ENCODE peak calls at places on chromosomes 16 and 17, in six cellular contexts. L, P, I, Y, K and N are unnamed samples.

GRCh38 chr16:89143201-89143741 is 28.3 kb upstream of the CDH15 start:
- DNase-seq in K (no peak), I (no peak), Y (no peak), L (no peak), P (no peak), N (no peak)

GRCh38 chr17:40422990-40423611 is 5.4 kb upstream of the TOP2A start:
- DNase-seq in K (peak; percentile 74), P (no peak), Y (no peak), I (no peak), L (no peak), N (no peak)

GRCh38 chr16:28326881-28327610 is 34.7 kb downstream of the SBK1 start:
- DNase-seq in Y (peak; percentile 76), P (peak; percentile 63), L (peak; percentile 86), K (peak; percentile 36), I (peak; percentile 52), N (no peak)

GRCh38 chr16:71350821-71351557 is 7.5 kb upstream of the CALB2 start:
- DNase-seq in Y (no peak), I (no peak), L (no peak), K (no peak), P (no peak), N (peak; percentile 60)

GRCh38 chr17:35155246-35155645 is 7.6 kb downstream of the UNC45B start:
- DNase-seq in L (no peak), Y (no peak), K (no peak), I (no peak), P (no peak), N (no peak)

GRCh38 chr16:70697601-70698170 is 11.8 kb upstream of the MTSS2 start:
- DNase-seq in Y (no peak), K (peak; percentile 31), I (no peak), P (no peak), L (no peak), N (no peak)

GRCh38 chr17:57377094-57377493 is 120.8 kb downstream of the MSI2 start:
- DNase-seq in L (no peak), K (no peak), Y (no peak), P (no peak), I (no peak), N (no peak)

GRCh38 chr17:20226814-20227482 is 217.8 kb downstream of the SPECC1 start:
- DNase-seq in L (peak; percentile 64), Y (peak; percentile 84), P (peak; percentile 88), I (peak; percentile 66), K (peak; percentile 75), N (no peak)

GRCh38 chr17:59558953-59559352 is 6.5 kb upstream of the DHX40 start:
- DNase-seq in P (peak; percentile 40), K (no peak), L (no peak), Y (no peak), I (no peak), N (no peak)

GRCh38 chr17:72575542-72576233 is 454.9 kb downstream of the SOX9 start:
- DNase-seq in K (no peak), I (no peak), P (no peak), L (no peak), Y (no peak), N (no peak)

GRCh38 chr17:71422968-71423367 is 697.9 kb upstream of the SOX9 start:
- DNase-seq in Y (no peak), L (no peak), P (no peak), K (no peak), I (no peak), N (no peak)

GRCh38 chr16:23088018-23088417 is 61.2 kb downstream of the USP31 start:
- DNase-seq in P (no peak), I (no peak), Y (no peak), L (no peak), K (no peak), N (no peak)

GRCh38 chr16:57178793-57179212 is 7.0 kb downstream of the PSME3IP1 start:
- DNase-seq in L (no peak), Y (no peak), P (no peak), K (no peak), I (no peak), N (no peak)

GRCh38 chr16:83215417-83216001 is 588.7 kb downstream of the CDH13 start:
- DNase-seq in P (peak; percentile 53), K (peak; percentile 48), Y (peak; percentile 66), I (peak; percentile 69), L (peak; percentile 31), N (no peak)

GRCh38 chr16:85834741-85835140 is 35.2 kb downstream of the COX4I1 start:
- DNase-seq in Y (no peak), I (no peak), P (no peak), K (no peak), L (no peak), N (no peak)

GRCh38 chr17:12665263-12666210 is at the start of gene MYOCD:
- DNase-seq in K (peak; percentile 46), L (peak; percentile 39), Y (no peak), I (no peak), P (peak; percentile 16), N (no peak)

GRCh38 chr17:69945698-69946185 is 129.3 kb upstream of the KCNJ16 start:
- DNase-seq in P (no peak), Y (no peak), I (no peak), L (no peak), K (no peak), N (no peak)

GRCh38 chr16:1960665-1961630 is 1.6 kb downstream of the NDUFB10 start:
- DNase-seq in K (peak; percentile 45), P (peak; percentile 50), I (peak; percentile 70), L (no peak), Y (no peak), N (no peak)

GRCh38 chr16:14193316-14193871 is 122.3 kb downstream of the MRTFB start:
- DNase-seq in L (peak; percentile 57), K (no peak), Y (peak; percentile 55), P (no peak), I (peak; percentile 74), N (no peak)

GRCh38 chr16:425082-425718 is at the start of gene RAB11FIP3:
- DNase-seq in I (peak; percentile 90), P (peak; percentile 81), Y (peak; percentile 92), L (peak; percentile 98), K (peak; percentile 39), N (no peak)

GRCh38 chr16:85573696-85574641 is 39.2 kb upstream of the GSE1 start:
- DNase-seq in K (no peak), Y (no peak), P (peak; percentile 90), I (no peak), L (no peak), N (no peak)

GRCh38 chr16:67593288-67593687 is 31.0 kb downstream of the CTCF start:
- DNase-seq in K (no peak), I (no peak), L (no peak), Y (no peak), P (no peak), N (no peak)

GRCh38 chr17:69947027-69947759 is 127.8 kb upstream of the KCNJ16 start:
- DNase-seq in L (no peak), I (no peak), K (peak; percentile 43), P (no peak), Y (no peak), N (no peak)

GRCh38 chr17:41329279-41329925 is 13.9 kb upstream of the KRTAP17-1 start:
- DNase-seq in I (peak; percentile 30), K (peak; percentile 48), P (peak; percentile 48), Y (peak; percentile 32), L (no peak), N (no peak)

GRCh38 chr17:43043306-43043705 is 18.3 kb downstream of the RND2 start:
- DNase-seq in I (no peak), Y (no peak), K (no peak), L (no peak), P (no peak), N (no peak)

GRCh38 chr16:75372236-75372856 is 61.0 kb downstream of the CFDP1 start:
- DNase-seq in L (no peak), Y (no peak), K (no peak), I (no peak), P (peak; percentile 62), N (no peak)

GRCh38 chr16:58487566-58488351 is 12.2 kb upstream of the NDRG4 start:
- DNase-seq in I (peak; percentile 80), K (peak; percentile 79), L (peak; percentile 90), P (peak; percentile 84), Y (peak; percentile 80), N (no peak)

GRCh38 chr16:48494742-48495141 is 109.5 kb upstream of the SIAH1 start:
- DNase-seq in I (no peak), L (peak; percentile 40), Y (no peak), K (no peak), P (no peak), N (no peak)

GRCh38 chr17:69828087-69828486 is 246.9 kb upstream of the KCNJ16 start:
- DNase-seq in Y (no peak), L (no peak), K (peak; percentile 31), P (peak; percentile 24), I (no peak), N (no peak)

GRCh38 chr17:17742133-17742621 is 60.9 kb downstream of the RAI1 start:
- DNase-seq in P (peak; percentile 59), L (no peak), K (no peak), Y (no peak), I (no peak), N (no peak)

GRCh38 chr16:62913924-62914323 is 877.7 kb upstream of the CDH8 start:
- DNase-seq in Y (no peak), I (no peak), P (no peak), L (no peak), K (no peak), N (no peak)

GRCh38 chr16:73154063-73154870 is 106.3 kb upstream of the ZFHX3 start:
- DNase-seq in K (no peak), L (no peak), I (no peak), P (peak; percentile 76), Y (no peak), N (no peak)

GRCh38 chr17:81064746-81065475 is 30.0 kb downstream of the BAIAP2 start:
- DNase-seq in I (no peak), P (peak; percentile 77), K (no peak), Y (no peak), L (no peak), N (no peak)

GRCh38 chr16:8767176-8767575 is 30.3 kb downstream of the TMEM186 start:
- DNase-seq in I (no peak), L (no peak), P (no peak), K (no peak), Y (no peak), N (no peak)

GRCh38 chr16:22161999-22162657 is at the start of gene SDR42E2:
- DNase-seq in Y (peak; percentile 32), I (no peak), L (peak; percentile 50), P (no peak), K (no peak), N (no peak)

GRCh38 chr17:82623707-82624106 is 24.5 kb downstream of the WDR45B start:
- DNase-seq in K (no peak), P (no peak), I (no peak), Y (no peak), L (no peak), N (no peak)

GRCh38 chr16:55622930-55623561 is 32.7 kb upstream of the SLC6A2 start:
- DNase-seq in L (no peak), K (peak; percentile 79), P (no peak), Y (no peak), I (no peak), N (no peak)

GRCh38 chr17:82087961-82088837 is 9.8 kb downstream of the FASN start:
- DNase-seq in P (no peak), Y (no peak), L (no peak), I (no peak), K (no peak), N (no peak)

GRCh38 chr16:54060599-54061355 is 225.8 kb downstream of the IRX3 start:
- DNase-seq in I (no peak), P (no peak), L (no peak), Y (no peak), K (no peak), N (no peak)